ENCODE peak calls at places on chromosomes 11 and 22, in seven cellular contexts. X is astrocyte of the cerebellum, F is GM12865, Q is right atrium auricular region, L is WTC11, N is tibial artery, P is HFF-Myc. V is an unnamed sample.

GRCh38 chr11:102589047-102589459 is 36.1 kb downstream of the MMP20 start:
- DNase-seq in X (no peak), F (peak; percentile 67), Q (no peak), L (no peak), N (no peak), P (no peak), V (no peak)

GRCh38 chr11:93543292-93543977 is at the start of gene SMCO4:
- DNase-seq in X (no peak), F (peak; percentile 85), Q (peak; percentile 69), L (peak; percentile 90), N (peak; percentile 89), P (peak; percentile 12), V (peak; percentile 81)

GRCh38 chr11:353315-353857 is 15.9 kb upstream of the B4GALNT4 start:
- DNase-seq in X (peak; percentile 74), F (no peak), Q (peak; percentile 93), L (no peak), N (peak; percentile 96), P (peak; percentile 54), V (no peak)

GRCh38 chr11:94648789-94649188 is 81.6 kb downstream of the PIWIL4 start:
- DNase-seq in X (no peak), F (no peak), Q (no peak), L (no peak), N (no peak), P (no peak), V (no peak)

GRCh38 chr11:108609681-108610080 is 16.1 kb upstream of the EXPH5 start:
- DNase-seq in X (no peak), F (no peak), Q (no peak), L (no peak), N (no peak), P (no peak), V (no peak)

GRCh38 chr22:26109686-26110315 is 59.5 kb upstream of the SEZ6L start:
- DNase-seq in X (no peak), F (no peak), Q (peak; percentile 4), L (no peak), N (no peak), P (no peak), V (no peak)

GRCh38 chr11:103798456-103798855 is 238.0 kb upstream of the DDI1 start:
- DNase-seq in X (no peak), F (no peak), Q (no peak), L (no peak), N (no peak), P (no peak), V (no peak)

GRCh38 chr11:926341-926916 is 759 bp downstream of the AP2A2 start:
- DNase-seq in X (no peak), F (no peak), Q (peak; percentile 75), L (no peak), N (peak; percentile 74), P (no peak), V (no peak)

GRCh38 chr11:2741377-2742131 is 41.8 kb upstream of the KCNQ1OT1 start:
- DNase-seq in X (peak; percentile 40), F (no peak), Q (no peak), L (no peak), N (peak; percentile 57), P (no peak), V (no peak)

GRCh38 chr11:39965701-39966100 is 1493.8 kb downstream of the LRRC4C start:
- DNase-seq in X (no peak), F (no peak), Q (no peak), L (no peak), N (no peak), P (no peak), V (no peak)

GRCh38 chr11:29578806-29579205 is 438.0 kb downstream of the KCNA4 start:
- DNase-seq in X (no peak), F (no peak), Q (no peak), L (no peak), N (no peak), P (no peak), V (no peak)

GRCh38 chr11:123356539-123356938 is 73.5 kb upstream of the GRAMD1B start:
- DNase-seq in X (no peak), F (no peak), Q (no peak), L (no peak), N (no peak), P (no peak), V (no peak)

GRCh38 chr11:91163619-91164451 is 941.0 kb upstream of the CHORDC1 start:
- DNase-seq in X (peak; percentile 37), F (no peak), Q (no peak), L (no peak), N (no peak), P (no peak), V (no peak)

GRCh38 chr11:8261316-8261715 is 2.4 kb downstream of the LMO1 start:
- DNase-seq in X (no peak), F (no peak), Q (no peak), L (no peak), N (no peak), P (no peak), V (no peak)

GRCh38 chr22:27631641-27632040 is 169.9 kb downstream of the MN1 start:
- DNase-seq in X (no peak), F (no peak), Q (no peak), L (no peak), N (no peak), P (no peak), V (no peak)

GRCh38 chr11:1780700-1781592 is 17.2 kb upstream of the CTSD start:
- DNase-seq in X (no peak), F (no peak), Q (no peak), L (no peak), N (peak; percentile 72), P (no peak), V (no peak)

GRCh38 chr11:58530236-58530635 is 22.3 kb upstream of the OR5B21 start:
- DNase-seq in X (no peak), F (no peak), Q (no peak), L (no peak), N (no peak), P (no peak), V (no peak)

GRCh38 chr11:117562111-117562510 is 234.5 kb downstream of the CEP164 start:
- DNase-seq in X (no peak), F (no peak), Q (no peak), L (no peak), N (no peak), P (no peak), V (no peak)

GRCh38 chr11:33779849-33780528 is 5.7 kb upstream of the FBXO3 start:
- DNase-seq in X (peak; percentile 83), F (no peak), Q (no peak), L (no peak), N (no peak), P (no peak), V (no peak)

GRCh38 chr11:58740447-58740846 is 8.7 kb upstream of the GLYAT start:
- DNase-seq in X (no peak), F (peak; percentile 19), Q (no peak), L (no peak), N (no peak), P (no peak), V (no peak)

GRCh38 chr22:27785818-27786217 is 15.7 kb downstream of the MN1 start:
- DNase-seq in X (no peak), F (no peak), Q (no peak), L (no peak), N (no peak), P (no peak), V (no peak)

DNA sequence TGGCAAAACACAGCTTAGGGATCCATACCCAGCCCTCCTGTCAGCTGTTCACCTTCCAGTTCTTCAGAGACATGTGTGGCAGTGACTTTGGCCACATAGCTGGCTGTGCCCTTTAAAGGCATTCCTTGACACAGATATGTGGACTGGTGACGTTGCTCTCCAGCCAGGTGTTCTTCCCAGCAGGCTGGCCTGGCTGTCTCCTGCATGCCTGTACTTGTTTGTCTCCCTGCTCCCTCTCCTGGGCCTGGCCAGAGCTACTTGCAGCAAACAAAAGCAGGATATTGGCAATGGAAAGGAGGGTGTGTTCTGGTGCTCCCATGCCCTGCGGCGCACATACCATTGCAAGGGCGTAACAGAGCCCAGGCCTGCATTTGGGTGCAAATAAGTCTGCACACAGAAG is 38.3 kb downstream of the PIK3IP1 start:
- DNase-seq in X (no peak), F (no peak), Q (no peak), L (peak; percentile 42), N (no peak), P (no peak), V (no peak)
- TF ChIP-seq CTCF in X (no peak), F (no peak), Q (no peak), L (no peak), N (no peak), P (no peak), V (no peak)

GRCh38 chr11:73239111-73239521 is 21.0 kb downstream of the P2RY2 start:
- DNase-seq in X (no peak), F (no peak), Q (no peak), L (no peak), N (peak; percentile 49), P (no peak), V (no peak)

GRCh38 chr11:73235236-73235786 is 17.2 kb downstream of the P2RY2 start:
- DNase-seq in X (no peak), F (no peak), Q (no peak), L (no peak), N (no peak), P (no peak), V (no peak)

GRCh38 chr11:73237471-73238290 is 19.6 kb downstream of the P2RY2 start:
- DNase-seq in X (no peak), F (no peak), Q (no peak), L (no peak), N (peak; percentile 70), P (peak; percentile 19), V (no peak)

GRCh38 chr11:73236205-73236765 is 18.2 kb downstream of the P2RY2 start:
- DNase-seq in X (no peak), F (no peak), Q (no peak), L (no peak), N (peak; percentile 24), P (no peak), V (no peak)

GRCh38 chr11:73236879-73237278 is 18.8 kb downstream of the P2RY2 start:
- DNase-seq in X (no peak), F (peak; percentile 65), Q (no peak), L (peak; percentile 83), N (peak; percentile 4), P (no peak), V (no peak)
- TF ChIP-seq CTCF in X (peak; percentile 43), F (peak; percentile 82), Q (peak; percentile 71), L (peak; percentile 78), N (peak; percentile 21), P (peak; percentile 57), V (peak; percentile 57)

DNA sequence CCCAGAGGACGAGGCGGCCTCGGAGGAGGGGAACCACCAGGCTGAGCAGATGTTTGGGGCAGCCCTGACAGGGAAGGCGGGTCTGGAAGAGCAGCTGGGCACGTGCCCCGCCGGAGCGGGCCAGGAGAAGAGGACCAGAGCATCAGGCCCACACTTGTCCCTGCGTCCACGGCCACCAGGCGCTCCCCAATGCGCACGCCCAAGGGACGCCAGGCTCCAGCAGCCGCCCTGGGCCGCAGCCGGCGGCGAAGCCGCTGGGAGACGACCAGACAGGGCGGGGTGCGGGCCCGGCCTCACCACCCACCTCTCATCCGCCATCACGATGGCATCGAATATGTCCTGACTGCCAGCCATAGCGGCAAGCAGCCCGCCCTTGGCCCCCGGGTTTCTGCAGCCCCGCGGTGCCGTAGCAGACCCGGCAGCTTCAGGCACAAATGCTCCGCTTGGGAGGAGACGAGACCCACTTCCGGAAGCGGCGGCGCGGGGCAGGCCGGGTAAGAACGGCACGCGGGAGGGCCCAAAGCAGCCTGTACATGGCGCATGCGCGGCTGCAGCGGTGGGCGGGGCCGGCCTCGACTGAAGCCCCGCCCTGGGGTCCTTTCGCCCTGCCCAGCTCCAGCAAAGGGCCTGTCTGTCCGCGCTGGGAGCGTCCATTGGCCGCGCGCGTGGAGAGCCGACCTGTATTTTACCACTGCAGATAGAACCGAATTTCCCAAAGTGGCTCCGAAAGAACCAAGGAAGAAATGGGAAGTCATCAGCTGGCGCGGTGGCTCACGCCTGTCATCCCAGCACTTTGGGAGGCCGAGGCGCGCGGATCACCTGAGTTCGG is at the start of gene LTO1:
- DNase-seq in X (peak; percentile 90), F (peak; percentile 96), Q (peak; percentile 96), L (peak; percentile 95), N (peak; percentile 97), P (peak; percentile 78), V (peak; percentile 96)
- TF ChIP-seq CTCF in X (no peak), F (no peak), Q (no peak), L (no peak), N (no peak), P (no peak), V (peak; percentile 12)

GRCh38 chr11:131447268-131447667 is 76.9 kb downstream of the NTM start:
- DNase-seq in X (no peak), F (no peak), Q (no peak), L (no peak), N (no peak), P (no peak), V (no peak)
- TF ChIP-seq CTCF in X (no peak), F (no peak), Q (no peak), L (no peak), N (no peak), P (no peak), V (no peak)

V was measured in progenitor cell of endocrine pancreas.